ENCODE peak calls at places on chromosomes 5 and 9, in eight cellular contexts. L, G, U, X, N, Y, R and P are unnamed samples.

GRCh38 chr5:163565931-163566608 is 60.7 kb downstream of the MAT2B start:
- DNase-seq in L (peak), G (peak), U (peak), X (no peak), N (peak), Y (no peak), R (peak), P (peak)

GRCh38 chr5:74367931-74368330 is 272.6 kb downstream of the ENC1 start:
- DNase-seq in L (no peak), G (no peak), U (no peak), X (no peak), N (no peak), Y (no peak), R (no peak), P (no peak)

GRCh38 chr5:141753971-141754713 is 72.1 kb upstream of the ARAP3 start:
- DNase-seq in L (no peak), G (peak), U (no peak), X (no peak), N (peak), Y (no peak), R (peak), P (peak)

GRCh38 chr9:36470891-36471290 is 70.8 kb upstream of the RNF38 start:
- DNase-seq in L (peak), G (peak), U (peak), X (no peak), N (no peak), Y (no peak), R (peak), P (peak)

GRCh38 chr5:130099001-130099400 is 194.7 kb downstream of the CHSY3 start:
- DNase-seq in L (no peak), G (no peak), U (no peak), X (no peak), N (no peak), Y (no peak), R (no peak), P (no peak)

GRCh38 chr5:137342764-137343163 is 156.4 kb downstream of the SPOCK1 start:
- DNase-seq in L (no peak), G (peak), U (no peak), X (no peak), N (no peak), Y (no peak), R (no peak), P (peak)

GRCh38 chr9:107137495-107138202 is 145.4 kb upstream of the RAD23B start:
- DNase-seq in L (no peak), G (no peak), U (no peak), X (no peak), N (peak), Y (no peak), R (no peak), P (peak)

GRCh38 chr5:38164776-38165399 is 93.5 kb upstream of the EGFLAM start:
- DNase-seq in L (no peak), G (no peak), U (no peak), X (no peak), N (no peak), Y (no peak), R (no peak), P (no peak)

GRCh38 chr5:139459451-139459934 is 3.0 kb downstream of the ECSCR start:
- DNase-seq in L (no peak), G (peak), U (no peak), X (no peak), N (no peak), Y (no peak), R (peak), P (peak)

GRCh38 chr9:21392270-21392669 is 7.1 kb upstream of the IFNA2 start:
- DNase-seq in L (no peak), G (no peak), U (no peak), X (no peak), N (peak), Y (no peak), R (no peak), P (peak)

GRCh38 chr9:14133394-14133793 is 180.5 kb downstream of the NFIB start:
- DNase-seq in L (no peak), G (peak), U (no peak), X (no peak), N (no peak), Y (no peak), R (no peak), P (no peak)

GRCh38 chr9:128091571-128091970 is 23.5 kb downstream of the SLC25A25 start:
- DNase-seq in L (no peak), G (no peak), U (no peak), X (no peak), N (no peak), Y (no peak), R (no peak), P (no peak)

GRCh38 chr5:154390096-154390495 is 55.7 kb upstream of the SAP30L start:
- DNase-seq in L (no peak), G (peak), U (no peak), X (no peak), N (no peak), Y (no peak), R (no peak), P (no peak)

GRCh38 chr9:93286252-93287188 is 102.6 kb downstream of the WNK2 start:
- DNase-seq in L (no peak), G (no peak), U (no peak), X (no peak), N (no peak), Y (no peak), R (no peak), P (no peak)

GRCh38 chr5:123696948-123697347 is 185.0 kb downstream of the CSNK1G3 start:
- DNase-seq in L (peak), G (no peak), U (no peak), X (no peak), N (no peak), Y (no peak), R (no peak), P (peak)

GRCh38 chr9:33676746-33677505 is 118.4 kb upstream of the PRSS3 start:
- DNase-seq in L (peak), G (peak), U (peak), X (no peak), N (peak), Y (no peak), R (peak), P (no peak)

GRCh38 chr9:124858330-124859046 is 3.3 kb downstream of the RPL35 start:
- DNase-seq in L (no peak), G (no peak), U (no peak), X (no peak), N (no peak), Y (no peak), R (no peak), P (no peak)
- TF ChIP-seq CTCF in L (no peak), G (no peak), U (no peak), X (no peak), N (no peak), Y (no peak), R (no peak), P (peak)

GRCh38 chr5:135013947-135014570 is 20.0 kb downstream of the PITX1 start:
- DNase-seq in L (no peak), G (peak), U (peak), X (no peak), N (no peak), Y (no peak), R (peak), P (no peak)

GRCh38 chr5:135013445-135013844 is 20.6 kb downstream of the PITX1 start:
- DNase-seq in L (no peak), G (no peak), U (peak), X (no peak), N (no peak), Y (no peak), R (no peak), P (no peak)

GRCh38 chr5:135016926-135017325 is 17.1 kb downstream of the PITX1 start:
- DNase-seq in L (no peak), G (no peak), U (peak), X (no peak), N (no peak), Y (no peak), R (peak), P (no peak)

GRCh38 chr5:135018457-135018856 is 15.6 kb downstream of the PITX1 start:
- DNase-seq in L (no peak), G (no peak), U (peak), X (no peak), N (no peak), Y (no peak), R (no peak), P (no peak)

DNA sequence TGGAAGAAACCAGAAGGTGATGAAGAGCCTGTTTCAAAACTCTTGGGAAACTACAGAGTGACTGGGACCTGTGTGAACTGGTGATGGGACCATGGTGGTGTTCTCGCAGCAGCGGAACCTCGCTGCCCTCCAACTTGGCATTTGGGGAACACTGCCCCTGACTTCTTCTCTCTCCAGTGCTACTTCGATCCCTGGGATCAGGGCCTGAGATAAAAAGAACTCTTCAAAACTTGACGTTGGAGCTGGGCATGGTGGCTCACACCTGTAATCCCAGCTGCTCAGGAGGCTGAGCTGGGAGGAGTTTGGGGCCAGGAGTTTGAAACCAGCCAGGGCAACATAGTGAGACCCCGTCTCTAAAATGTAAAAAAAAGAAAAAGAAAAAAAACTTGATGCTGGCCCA is 18.1 kb downstream of the PITX1 start:
- DNase-seq in L (no peak), G (no peak), U (no peak), X (no peak), N (no peak), Y (no peak), R (no peak), P (no peak)
- H3K4me3 ChIP-seq in L (no peak), G (no peak), U (no peak), X (no peak), N (no peak), Y (no peak), R (no peak), P (no peak)

GRCh38 chr9:99012957-99013512 is 69.3 kb downstream of the COL15A1 start:
- DNase-seq in L (no peak), G (no peak), U (no peak), X (no peak), N (no peak), Y (no peak), R (no peak), P (no peak)
- TF ChIP-seq CTCF in L (peak), G (peak), U (no peak), X (no peak), N (peak), Y (peak), R (no peak), P (no peak)

GRCh38 chr9:137679249-137679648 is 60.4 kb downstream of the EHMT1 start:
- DNase-seq in L (no peak), G (no peak), U (no peak), X (no peak), N (peak), Y (no peak), R (no peak), P (no peak)
- H3K4me3 ChIP-seq in L (no peak), G (no peak), U (no peak), X (no peak), N (no peak), Y (no peak), R (no peak), P (no peak)

DNA sequence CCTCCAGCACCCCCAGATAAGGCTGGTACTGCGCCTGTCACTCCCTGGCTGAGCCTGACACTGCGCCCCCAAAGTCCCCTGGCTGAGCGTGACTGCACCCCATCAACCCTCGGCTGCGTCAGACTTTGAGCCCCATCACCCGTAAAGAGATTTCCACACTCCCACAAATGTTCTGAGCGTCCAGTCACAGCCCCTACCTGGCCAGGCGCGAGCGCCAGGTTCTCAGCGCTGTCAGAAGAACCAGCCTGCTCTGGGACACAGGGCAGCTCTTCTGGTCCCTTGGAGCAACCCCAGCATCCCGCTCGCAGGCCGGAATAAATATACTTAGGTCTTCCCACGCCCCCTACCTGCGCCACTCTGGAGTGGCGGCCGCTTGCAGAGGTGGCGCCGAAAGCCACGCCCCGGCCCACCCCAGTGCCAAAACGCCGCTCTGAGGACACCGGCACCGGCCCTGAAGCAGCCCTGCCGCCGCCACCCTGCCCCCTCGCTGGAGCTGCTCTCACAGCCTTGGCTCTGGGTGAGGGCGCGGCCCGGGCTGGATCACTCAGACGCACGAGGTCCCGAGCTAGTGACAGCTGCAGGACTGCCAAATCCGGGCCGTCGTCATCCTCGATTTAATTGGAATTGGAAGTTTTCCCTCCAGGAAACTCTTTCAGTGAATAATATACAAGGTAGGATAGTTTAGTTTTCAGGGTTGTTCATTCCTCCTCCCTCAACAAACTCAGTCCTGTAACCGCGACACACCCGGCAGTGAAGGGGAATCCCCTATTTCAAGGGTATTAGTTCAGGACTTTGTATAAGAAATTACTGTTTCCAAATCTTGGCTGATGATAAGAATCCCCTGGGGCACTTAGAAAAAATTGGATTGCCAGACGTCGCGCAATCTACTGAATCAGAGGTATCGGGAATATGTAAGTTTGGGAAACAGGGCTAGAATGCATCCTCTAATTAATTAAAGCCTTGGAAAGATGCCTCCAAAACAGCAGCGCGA is 1.2 kb upstream of the CEMIP2 start:
- DNase-seq in L (peak), G (peak), U (peak), X (no peak), N (peak), Y (no peak), R (peak), P (peak)
- TF ChIP-seq CTCF in L (no peak), G (peak), U (peak), X (peak), N (peak), Y (peak), R (no peak), P (peak)

GRCh38 chr9:108636023-108636422 is 219.8 kb downstream of the ACTL7B start:
- DNase-seq in L (no peak), G (no peak), U (no peak), X (no peak), N (peak), Y (no peak), R (no peak), P (no peak)
- H3K4me3 ChIP-seq in L (no peak), G (no peak), U (no peak), X (no peak), N (no peak), Y (no peak), R (no peak), P (no peak)

GRCh38 chr5:10275460-10275859 is 25.4 kb downstream of the CCT5 start:
- DNase-seq in L (no peak), G (no peak), U (no peak), X (no peak), N (no peak), Y (no peak), R (no peak), P (no peak)

GRCh38 chr5:10275991-10276390 is 25.9 kb downstream of the CCT5 start:
- DNase-seq in L (no peak), G (no peak), U (no peak), X (no peak), N (no peak), Y (no peak), R (no peak), P (no peak)

GRCh38 chr5:10268100-10268499 is 18.0 kb downstream of the CCT5 start:
- DNase-seq in L (no peak), G (no peak), U (no peak), X (no peak), N (no peak), Y (no peak), R (no peak), P (no peak)

GRCh38 chr5:10276691-10277090 is 26.6 kb downstream of the CCT5 start:
- DNase-seq in L (no peak), G (no peak), U (no peak), X (no peak), N (no peak), Y (no peak), R (no peak), P (no peak)

GRCh38 chr5:10272053-10272869 is 22.2 kb downstream of the CCT5 start:
- DNase-seq in L (no peak), G (no peak), U (no peak), X (no peak), N (no peak), Y (no peak), R (no peak), P (no peak)
- TF ChIP-seq CTCF in L (no peak), G (no peak), U (no peak), X (no peak), N (no peak), Y (no peak), R (no peak), P (no peak)

GRCh38 chr5:112417931-112418358 is 1.1 kb downstream of the EPB41L4A start:
- DNase-seq in L (peak), G (peak), U (peak), X (no peak), N (peak), Y (no peak), R (peak), P (peak)
- H3K4me3 ChIP-seq in L (peak), G (peak), U (peak), X (peak), N (peak), Y (peak), R (peak), P (peak)

GRCh38 chr9:8604201-8604600 is 804.6 kb upstream of the DMAC1 start:
- DNase-seq in L (no peak), G (no peak), U (no peak), X (no peak), N (no peak), Y (no peak), R (no peak), P (peak)

GRCh38 chr9:8600914-8601680 is 801.5 kb upstream of the DMAC1 start:
- DNase-seq in L (no peak), G (no peak), U (no peak), X (no peak), N (no peak), Y (no peak), R (no peak), P (peak)

DNA sequence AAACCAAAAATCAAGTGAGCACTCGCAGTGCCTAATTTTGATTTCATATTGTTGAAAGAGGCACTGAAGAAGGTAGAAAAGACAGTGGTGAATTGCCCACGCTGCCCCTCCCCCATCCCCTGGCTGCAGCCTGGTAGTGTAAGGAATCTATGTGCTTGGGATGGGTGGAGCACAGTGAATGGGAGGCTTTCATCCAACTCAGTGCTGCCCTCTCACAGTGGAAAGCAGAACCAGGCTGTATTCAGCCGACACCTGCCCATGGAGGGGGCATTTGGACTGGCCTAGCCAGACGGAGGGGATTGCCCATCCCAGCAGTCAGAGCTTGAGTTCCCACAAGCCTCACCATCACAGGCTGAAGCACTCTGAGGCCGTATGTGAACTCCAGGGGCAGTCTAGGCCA is 800.4 kb upstream of the DMAC1 start:
- DNase-seq in L (no peak), G (no peak), U (no peak), X (no peak), N (peak), Y (no peak), R (no peak), P (no peak)
- TF ChIP-seq CTCF in L (no peak), G (no peak), U (no peak), X (no peak), N (peak), Y (no peak), R (no peak), P (no peak)

GRCh38 chr5:670396-671270 is 22.5 kb downstream of the TPPP start:
- DNase-seq in L (no peak), G (no peak), U (no peak), X (no peak), N (no peak), Y (no peak), R (no peak), P (no peak)

GRCh38 chr5:673140-673836 is 19.9 kb downstream of the TPPP start:
- DNase-seq in L (no peak), G (no peak), U (no peak), X (no peak), N (no peak), Y (no peak), R (no peak), P (no peak)

GRCh38 chr5:669842-670395 is 23.2 kb downstream of the TPPP start:
- DNase-seq in L (no peak), G (no peak), U (peak), X (no peak), N (peak), Y (no peak), R (no peak), P (no peak)

GRCh38 chr5:672329-673139 is 20.6 kb downstream of the TPPP start:
- DNase-seq in L (peak), G (peak), U (peak), X (peak), N (peak), Y (peak), R (peak), P (peak)

DNA sequence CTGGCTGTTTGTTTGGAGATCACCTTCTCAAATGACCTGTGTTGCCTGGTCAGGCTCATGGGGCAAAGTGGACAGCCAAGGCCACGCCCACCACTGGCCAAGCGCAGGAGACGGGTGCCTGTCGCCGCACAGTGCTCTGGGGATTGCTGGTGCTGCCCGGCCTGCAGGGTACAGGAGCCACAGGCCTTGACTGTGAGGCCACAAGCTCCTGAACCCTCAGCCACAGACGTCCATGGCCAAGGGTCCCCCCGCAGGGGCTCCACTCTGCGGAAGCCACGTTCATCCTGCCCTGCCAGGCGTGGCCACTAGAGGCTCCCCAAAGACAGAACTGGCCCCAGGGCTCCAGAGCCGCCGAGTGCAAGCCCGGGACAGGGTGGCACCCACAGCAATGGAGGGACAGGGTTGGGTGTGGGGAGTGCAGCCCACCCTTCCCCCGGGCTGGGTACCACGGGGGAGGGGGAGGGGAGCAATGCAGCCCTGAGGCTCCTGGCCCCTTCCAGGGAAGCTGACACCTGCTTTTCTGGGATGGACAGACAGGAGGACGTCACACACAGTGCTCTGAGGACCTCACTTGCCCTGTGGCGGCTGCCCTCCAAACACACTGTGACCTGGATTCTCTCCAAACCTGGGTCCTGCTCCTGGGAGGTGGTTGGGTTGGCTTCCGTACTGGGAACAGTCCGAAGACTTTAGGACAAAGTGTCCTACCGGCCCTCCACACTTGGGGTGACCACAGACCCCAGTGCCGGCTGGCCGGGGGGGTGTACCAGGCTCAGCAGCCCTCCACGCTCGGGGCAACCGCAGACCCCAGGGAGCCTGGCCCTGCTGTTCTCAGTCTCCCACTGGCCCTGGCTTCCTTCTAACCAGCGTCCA is 21.5 kb downstream of the TPPP start:
- DNase-seq in L (peak), G (peak), U (peak), X (no peak), N (peak), Y (no peak), R (peak), P (peak)
- H3K4me3 ChIP-seq in L (peak), G (no peak), U (no peak), X (peak), N (no peak), Y (peak), R (peak), P (no peak)